ENCODE peak calls at places on chromosomes 16 and 17, in four cellular contexts. H, G, V and R are unnamed samples.

GRCh38 chr17:81394377-81394747 is 895 bp upstream of the BAHCC1 start:
- DNase-seq in V (no peak), H (no peak), G (no peak), R (no peak)

GRCh38 chr17:15119928-15120327 is 145.2 kb downstream of the PMP22 start:
- DNase-seq in G (no peak), H (no peak), V (no peak), R (peak)

GRCh38 chr17:56262854-56263253 is 109.6 kb downstream of the ANKFN1 start:
- DNase-seq in G (no peak), H (peak), V (no peak), R (no peak)

GRCh38 chr17:30477758-30478115 is 529 bp downstream of the GOSR1 start:
- DNase-seq in V (no peak), H (peak), G (no peak), R (peak)

GRCh38 chr16:78982344-78982743 is 618.2 kb downstream of the MAF start:
- DNase-seq in G (no peak), H (no peak), V (no peak), R (no peak)

GRCh38 chr17:1347681-1348318 is 52.2 kb downstream of the YWHAE start:
- DNase-seq in H (peak), V (no peak), G (no peak), R (no peak)

GRCh38 chr16:54402873-54403272 is 116.3 kb upstream of the IRX3 start:
- DNase-seq in V (no peak), H (no peak), G (no peak), R (no peak)

GRCh38 chr16:21263640-21264211 is 14.4 kb downstream of the CRYM start:
- DNase-seq in H (peak), V (no peak), G (no peak), R (peak)

GRCh38 chr16:77991701-77992100 is 30.6 kb upstream of the CLEC3A start:
- DNase-seq in G (peak), H (no peak), V (no peak), R (peak)

GRCh38 chr17:44536090-44536960 is 21.0 kb upstream of the FZD2 start:
- DNase-seq in G (peak), H (no peak), V (no peak), R (peak)

GRCh38 chr16:54080524-54081008 is 206.0 kb downstream of the IRX3 start:
- DNase-seq in H (peak), G (no peak), V (no peak), R (no peak)

GRCh38 chr17:11324846-11325420 is 83.9 kb downstream of the SHISA6 start:
- DNase-seq in G (peak), H (no peak), V (no peak), R (no peak)

GRCh38 chr16:11916524-11917285 is 949 bp upstream of the GSPT1 start:
- DNase-seq in H (peak), G (no peak), V (no peak), R (peak)

GRCh38 chr17:2057714-2058520 is 3.0 kb downstream of the HIC1 start:
- DNase-seq in V (no peak), G (peak), H (peak), R (peak)

GRCh38 chr17:17782425-17783120 is 54.2 kb downstream of the SREBF1 start:
- DNase-seq in V (no peak), H (no peak), G (peak), R (peak)

GRCh38 chr16:877242-878065 is 76.9 kb upstream of the GNG13 start:
- DNase-seq in G (no peak), V (no peak), H (no peak), R (no peak)

GRCh38 chr17:44908761-44909326 is 6.5 kb downstream of the GFAP start:
- DNase-seq in V (no peak), H (no peak), G (no peak), R (no peak)

GRCh38 chr17:6831662-6832263 is at the start of gene TEKT1:
- DNase-seq in H (peak), V (peak), G (peak), R (peak)

GRCh38 chr16:57607676-57608461 is 20.6 kb upstream of the ADGRG1 start:
- DNase-seq in H (no peak), V (no peak), G (peak), R (no peak)

GRCh38 chr17:50837286-50837979 is 2.0 kb downstream of the WFIKKN2 start:
- DNase-seq in V (no peak), H (no peak), G (peak), R (no peak)

GRCh38 chr17:49290690-49291326 is 60.2 kb upstream of the PHOSPHO1 start:
- DNase-seq in V (no peak), G (no peak), H (peak), R (peak)

GRCh38 chr16:64339052-64339770 is 782.7 kb downstream of the CDH11 start:
- DNase-seq in V (no peak), H (peak), G (no peak), R (peak)

DNA sequence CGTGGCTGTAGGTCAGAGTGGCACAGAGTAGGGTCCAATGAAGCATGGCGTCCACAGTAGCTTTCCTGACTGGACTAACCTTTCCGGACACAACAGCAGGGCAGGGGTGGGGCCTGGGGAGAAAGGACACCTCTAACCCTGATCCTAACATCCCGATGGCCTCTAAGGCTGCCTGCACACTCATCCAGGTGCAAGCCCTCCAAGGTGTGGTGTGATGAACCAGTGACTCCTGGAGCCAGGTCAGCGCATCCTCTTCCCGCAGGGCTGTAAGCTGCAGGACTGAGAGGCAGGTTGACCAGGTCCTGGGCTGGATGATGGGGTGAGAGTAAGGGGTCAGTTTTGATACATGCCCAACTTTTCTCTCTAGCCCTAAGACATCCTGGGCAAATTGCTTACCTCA is 3.1 kb upstream of the ERBB2 start:
- DNase-seq in V (no peak), G (no peak), H (no peak), R (no peak)
- H3K18ac ChIP-seq in V (peak), G (no peak), H (no peak), R (no peak)

DNA sequence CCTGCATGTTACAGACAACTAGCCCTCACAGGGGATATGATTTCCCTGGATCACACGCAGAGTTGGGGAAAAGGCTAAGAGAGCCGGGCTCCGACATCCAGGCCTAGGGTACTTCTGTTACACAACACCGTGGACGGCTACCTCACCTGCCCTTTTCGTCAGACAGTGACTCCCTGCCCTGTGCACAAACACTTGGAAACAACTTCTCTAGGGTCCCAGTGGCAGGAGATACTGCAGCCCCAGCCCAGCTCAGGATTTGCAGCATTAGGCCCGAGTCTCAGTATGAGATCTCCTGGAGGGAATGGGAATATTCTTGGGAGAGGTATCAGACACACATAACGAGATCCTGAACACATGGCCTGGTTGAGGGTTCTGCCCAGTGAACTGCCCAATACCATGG is 8.3 kb downstream of the RUSF1 start:
- DNase-seq in G (no peak), V (no peak), H (no peak), R (no peak)
- H3K56ac ChIP-seq in G (no peak), V (no peak), H (no peak), R (no peak)

DNA sequence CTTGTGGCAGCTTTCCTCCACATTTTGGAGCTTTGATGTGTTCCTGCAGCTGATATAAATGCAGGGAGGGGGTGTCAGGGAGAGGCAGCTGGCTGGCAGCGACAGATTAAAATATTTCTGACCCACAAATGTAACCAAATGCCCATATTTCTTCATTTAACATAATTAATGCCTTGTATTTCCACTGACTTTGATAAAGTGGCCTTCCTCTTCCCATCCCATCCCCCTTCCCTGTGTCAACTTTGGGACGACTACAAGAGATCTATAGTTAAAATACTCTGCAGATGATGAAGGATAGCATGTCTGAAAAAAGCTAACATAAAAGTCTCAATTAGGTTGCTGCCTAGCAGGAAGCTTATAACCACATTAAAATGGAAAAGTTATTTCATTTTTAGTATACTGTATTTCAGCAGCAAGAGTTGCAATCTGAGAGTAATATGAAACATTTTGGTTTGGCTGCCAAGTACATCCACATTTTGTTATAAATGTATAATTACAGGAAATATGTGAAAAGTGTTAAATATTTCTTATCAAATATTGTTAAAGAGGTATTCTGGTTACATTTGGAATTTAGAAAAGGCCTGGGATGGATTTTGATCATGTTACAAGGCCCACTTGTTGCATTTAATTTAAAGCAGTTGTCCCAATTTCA is 238.7 kb upstream of the TBX2 start:
- DNase-seq in H (no peak), V (no peak), G (no peak), R (no peak)
- H3K18ac ChIP-seq in H (no peak), V (no peak), G (no peak), R (no peak)

GRCh38 chr16:88941933-88942909 is 34.8 kb downstream of the CBFA2T3 start:
- DNase-seq in G (peak), H (no peak), V (no peak), R (peak)

GRCh38 chr16:88938933-88939813 is 37.8 kb downstream of the CBFA2T3 start:
- DNase-seq in G (no peak), H (no peak), V (no peak), R (no peak)

GRCh38 chr16:88939814-88940195 is 37.2 kb downstream of the CBFA2T3 start:
- DNase-seq in H (no peak), V (no peak), G (peak), R (no peak)

GRCh38 chr16:88941051-88941932 is 35.7 kb downstream of the CBFA2T3 start:
- DNase-seq in H (no peak), G (no peak), V (no peak), R (no peak)

GRCh38 chr16:88940196-88941050 is 36.6 kb downstream of the CBFA2T3 start:
- DNase-seq in G (peak), V (no peak), H (no peak), R (no peak)
- H3K56ac ChIP-seq in G (no peak), V (no peak), H (no peak), R (peak)

GRCh38 chr16:83908798-83909197 is 9.9 kb downstream of the MLYCD start:
- DNase-seq in H (no peak), G (no peak), V (no peak), R (peak)
- H3K18ac ChIP-seq in H (no peak), G (no peak), V (no peak), R (no peak)

GRCh38 chr16:6701096-6701495 is 631.5 kb upstream of the RBFOX1 start:
- DNase-seq in V (no peak), G (no peak), H (no peak), R (no peak)
- H3K56ac ChIP-seq in V (no peak), G (no peak), H (no peak), R (no peak)

GRCh38 chr17:82450357-82451106 is at the start of gene CYBC1:
- DNase-seq in G (peak), V (no peak), H (peak), R (peak)

GRCh38 chr17:82452162-82452561 is 1.6 kb upstream of the CYBC1 start:
- DNase-seq in G (no peak), H (no peak), V (no peak), R (no peak)

GRCh38 chr17:82446649-82447048 is 3.9 kb downstream of the CYBC1 start:
- DNase-seq in G (no peak), H (no peak), V (no peak), R (no peak)

GRCh38 chr17:82449883-82450356 is 632 bp downstream of the CYBC1 start:
- DNase-seq in G (no peak), V (no peak), H (no peak), R (no peak)

DNA sequence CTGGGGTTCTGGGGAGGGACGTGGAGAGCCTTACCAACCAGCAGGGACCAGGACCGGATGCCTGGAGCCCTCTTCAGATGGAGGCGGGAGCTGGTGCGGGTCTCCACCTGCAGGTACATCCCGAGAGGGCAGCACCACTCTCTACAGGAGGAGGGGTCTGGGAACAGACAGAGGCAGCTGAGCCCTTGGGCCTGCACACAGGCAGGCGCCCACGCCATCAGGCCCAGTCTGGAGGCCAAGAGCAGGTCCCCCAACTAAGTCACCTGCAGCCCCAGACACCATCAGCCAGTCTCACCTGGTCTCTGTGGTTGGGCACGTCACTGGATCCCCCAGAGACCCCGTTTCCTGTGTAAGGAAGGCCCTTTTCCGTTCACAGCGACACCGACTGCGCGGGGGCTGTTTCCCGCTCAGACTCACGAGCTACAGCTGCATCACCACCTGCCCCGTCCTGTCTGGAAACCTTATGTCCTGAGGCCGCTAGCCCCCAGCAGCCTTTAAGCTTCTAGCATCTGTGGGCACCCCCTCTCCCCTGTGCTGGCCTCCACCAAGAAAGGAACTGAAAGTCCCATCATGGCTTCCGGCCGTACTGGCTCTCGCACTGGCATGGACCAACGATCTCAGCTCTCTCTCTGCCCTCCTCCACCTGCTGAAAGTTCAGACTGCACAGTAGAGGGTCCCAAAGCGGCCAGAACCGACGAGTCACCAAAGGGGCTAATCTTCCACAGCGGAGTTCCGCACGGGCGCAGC is 1.2 kb downstream of the CYBC1 start:
- DNase-seq in V (no peak), H (no peak), G (peak), R (peak)
- H3K18ac ChIP-seq in V (no peak), H (no peak), G (no peak), R (no peak)

GRCh38 chr16:85333744-85334640 is 221.7 kb upstream of the CIBAR2 start:
- DNase-seq in H (no peak), V (no peak), G (no peak), R (no peak)

GRCh38 chr16:85335584-85336492 is 223.6 kb upstream of the CIBAR2 start:
- DNase-seq in G (no peak), H (peak), V (no peak), R (no peak)

GRCh38 chr16:85332175-85332574 is 219.9 kb upstream of the CIBAR2 start:
- DNase-seq in V (no peak), H (no peak), G (peak), R (peak)

GRCh38 chr16:85333337-85333736 is 221.1 kb upstream of the CIBAR2 start:
- DNase-seq in H (no peak), G (no peak), V (no peak), R (no peak)

DNA sequence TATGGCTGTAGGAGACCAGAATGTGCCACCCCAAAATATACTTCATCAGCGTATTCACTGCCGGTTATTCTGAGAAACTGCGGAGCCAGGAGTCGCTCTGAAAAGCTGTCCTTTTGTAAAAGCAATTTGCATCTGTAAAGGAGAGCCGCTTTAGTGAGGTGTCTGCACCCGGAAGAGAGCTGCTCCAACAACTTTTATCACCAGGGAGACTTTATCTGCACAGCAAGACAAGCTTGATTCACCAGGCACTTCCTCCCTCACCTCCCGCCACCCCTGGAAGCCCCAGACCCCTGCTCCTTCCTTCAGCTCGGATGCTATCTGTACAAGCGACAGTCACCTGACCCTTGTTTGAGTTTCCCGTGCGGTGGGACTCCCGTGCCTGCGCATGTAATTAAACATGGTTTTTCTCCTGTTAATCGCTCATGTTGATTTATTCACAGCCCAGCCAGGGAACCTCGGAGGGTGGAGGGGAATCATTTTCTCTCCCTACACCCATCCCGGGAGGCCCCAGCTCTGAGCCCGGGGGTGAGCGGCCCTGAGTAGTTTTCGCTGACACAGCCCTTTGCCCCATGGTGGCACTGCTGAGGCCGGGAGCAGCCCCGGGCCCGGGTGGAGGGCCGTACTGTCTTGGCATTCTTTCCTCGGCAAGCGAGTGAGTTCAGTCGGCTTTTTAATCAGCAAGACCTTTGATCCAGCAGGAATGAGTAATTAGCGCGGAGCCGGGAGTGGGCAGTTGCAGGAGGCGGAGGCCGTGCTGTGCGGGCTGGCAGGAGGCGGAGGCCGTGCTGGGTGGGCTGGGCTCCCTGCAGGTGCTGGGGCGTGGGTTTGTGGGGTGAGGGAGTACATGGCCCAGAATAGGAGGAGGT is 222.7 kb upstream of the CIBAR2 start:
- DNase-seq in H (no peak), V (no peak), G (peak), R (peak)
- H3K56ac ChIP-seq in H (no peak), V (no peak), G (no peak), R (peak)

DNA sequence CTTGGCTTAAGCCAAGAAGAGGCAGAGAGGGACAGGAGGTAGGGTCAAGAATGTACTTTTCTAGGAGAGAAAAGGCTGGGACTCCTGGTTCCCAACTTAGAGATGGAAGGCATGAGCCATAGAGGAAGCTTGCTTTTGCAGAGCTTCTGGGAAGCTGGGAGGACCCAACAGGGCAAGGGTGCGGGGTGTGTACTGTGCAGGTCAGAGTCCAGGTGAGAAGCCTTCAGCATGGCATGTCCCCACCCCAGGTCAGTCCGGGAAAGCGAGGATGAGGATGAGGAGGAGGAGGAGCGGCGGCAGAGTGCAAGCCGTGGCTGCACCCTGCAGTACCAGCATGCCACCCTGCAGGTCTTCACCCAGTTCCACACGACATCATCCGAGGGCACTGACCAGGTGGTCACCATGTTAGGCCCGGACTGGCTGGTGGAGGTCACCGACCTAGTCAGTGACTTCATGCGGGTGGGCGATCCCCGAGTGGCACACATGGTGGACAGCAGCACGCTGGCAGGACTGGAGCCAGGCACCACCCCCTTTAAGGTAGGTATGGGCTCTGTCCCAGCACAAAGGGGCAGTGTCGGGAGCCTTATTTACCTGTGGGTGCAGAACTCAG is 55.3 kb downstream of the TMEM132E start:
- DNase-seq in V (no peak), H (no peak), G (no peak), R (no peak)
- H3K18ac ChIP-seq in V (no peak), H (no peak), G (no peak), R (no peak)

GRCh38 chr16:24117680-24118079 is 138.5 kb upstream of the CACNG3 start:
- DNase-seq in H (no peak), V (no peak), G (no peak), R (peak)
- H3K56ac ChIP-seq in H (no peak), V (no peak), G (no peak), R (no peak)